ENCODE peak calls at places on chromosomes 6 and 20, in eight cellular contexts. One of them, this sample, is unnamed.

GRCh38 chr6:69392745-69393144 is 404.1 kb downstream of the LMBRD1 start:
- DNase-seq in endodermal cell: no peak
- DNase-seq in spleen: no peak
- DNase-seq in stomach: no peak
- DNase-seq in psoas muscle: no peak
- DNase-seq in lower lobe of right lung: no peak
- DNase-seq in colonic mucosa: no peak
- DNase-seq in H1: no peak
- DNase-seq in this sample: no peak

GRCh38 chr20:24389686-24390085 is 79.7 kb upstream of the SYNDIG1 start:
- DNase-seq in lower lobe of right lung: peak; percentile 42
- DNase-seq in stomach: no peak
- DNase-seq in endodermal cell: no peak
- DNase-seq in psoas muscle: no peak
- DNase-seq in spleen: no peak
- DNase-seq in colonic mucosa: no peak
- DNase-seq in H1: no peak
- DNase-seq in this sample: no peak

GRCh38 chr6:26141378-26141901 is 54.2 kb downstream of the HFE start:
- DNase-seq in psoas muscle: no peak
- DNase-seq in endodermal cell: peak; percentile 65
- DNase-seq in spleen: no peak
- DNase-seq in stomach: no peak
- DNase-seq in H1: no peak
- DNase-seq in colonic mucosa: no peak
- DNase-seq in lower lobe of right lung: no peak
- DNase-seq in this sample: no peak

GRCh38 chr6:19327684-19328083 is 509.5 kb upstream of the ID4 start:
- DNase-seq in stomach: no peak
- DNase-seq in psoas muscle: no peak
- DNase-seq in lower lobe of right lung: no peak
- DNase-seq in spleen: no peak
- DNase-seq in colonic mucosa: no peak
- DNase-seq in H1: no peak
- DNase-seq in endodermal cell: no peak
- DNase-seq in this sample: no peak

GRCh38 chr6:4808396-4808795 is 32.2 kb downstream of the CDYL start:
- DNase-seq in H1: no peak
- DNase-seq in spleen: no peak
- DNase-seq in lower lobe of right lung: no peak
- DNase-seq in stomach: no peak
- DNase-seq in colonic mucosa: no peak
- DNase-seq in endodermal cell: no peak
- DNase-seq in psoas muscle: no peak
- DNase-seq in this sample: no peak

GRCh38 chr6:45123023-45123422 is 205.1 kb upstream of the RUNX2 start:
- DNase-seq in endodermal cell: no peak
- DNase-seq in colonic mucosa: no peak
- DNase-seq in psoas muscle: no peak
- DNase-seq in lower lobe of right lung: no peak
- DNase-seq in H1: no peak
- DNase-seq in spleen: no peak
- DNase-seq in stomach: no peak
- DNase-seq in this sample: no peak

GRCh38 chr6:12748815-12749521 is 32.4 kb downstream of the PHACTR1 start:
- DNase-seq in H1: peak; percentile 57
- DNase-seq in endodermal cell: peak; percentile 88
- DNase-seq in spleen: no peak
- DNase-seq in colonic mucosa: no peak
- DNase-seq in psoas muscle: no peak
- DNase-seq in lower lobe of right lung: no peak
- DNase-seq in stomach: no peak
- DNase-seq in this sample: no peak

GRCh38 chr6:11779308-11780096 is 899 bp upstream of the ADTRP start:
- DNase-seq in lower lobe of right lung: peak; percentile 67
- DNase-seq in H1: no peak
- DNase-seq in spleen: no peak
- DNase-seq in colonic mucosa: peak; percentile 44
- DNase-seq in psoas muscle: no peak
- DNase-seq in endodermal cell: no peak
- DNase-seq in stomach: no peak
- DNase-seq in this sample: no peak

GRCh38 chr20:32203556-32204484 is 3.7 kb downstream of the PLAGL2 start:
- DNase-seq in psoas muscle: no peak
- DNase-seq in colonic mucosa: no peak
- DNase-seq in H1: no peak
- DNase-seq in stomach: peak; percentile 63
- DNase-seq in spleen: no peak
- DNase-seq in endodermal cell: no peak
- DNase-seq in lower lobe of right lung: no peak
- DNase-seq in this sample: no peak

GRCh38 chr6:138981416-138981815 is 6.6 kb downstream of the REPS1 start:
- DNase-seq in psoas muscle: no peak
- DNase-seq in colonic mucosa: no peak
- DNase-seq in lower lobe of right lung: no peak
- DNase-seq in H1: no peak
- DNase-seq in spleen: no peak
- DNase-seq in endodermal cell: no peak
- DNase-seq in stomach: no peak
- DNase-seq in this sample: no peak

GRCh38 chr20:38935285-38935684 is 9.1 kb downstream of the FAM83D start:
- DNase-seq in H1: no peak
- DNase-seq in stomach: no peak
- DNase-seq in colonic mucosa: no peak
- DNase-seq in endodermal cell: no peak
- DNase-seq in spleen: no peak
- DNase-seq in psoas muscle: no peak
- DNase-seq in lower lobe of right lung: no peak
- DNase-seq in this sample: no peak

GRCh38 chr6:169722362-169723199 is 1.7 kb downstream of the PHF10 start:
- DNase-seq in colonic mucosa: peak; percentile 51
- DNase-seq in lower lobe of right lung: peak; percentile 64
- DNase-seq in H1: no peak
- DNase-seq in psoas muscle: peak; percentile 63
- DNase-seq in spleen: peak; percentile 87
- DNase-seq in stomach: peak; percentile 43
- DNase-seq in endodermal cell: peak; percentile 66
- DNase-seq in this sample: peak; percentile 19

GRCh38 chr20:34538671-34539123 is 19.8 kb upstream of the MAP1LC3A start:
- DNase-seq in spleen: peak; percentile 81
- DNase-seq in H1: no peak
- DNase-seq in psoas muscle: peak; percentile 76
- DNase-seq in colonic mucosa: peak; percentile 61
- DNase-seq in endodermal cell: peak; percentile 86
- DNase-seq in lower lobe of right lung: peak; percentile 69
- DNase-seq in stomach: peak; percentile 60
- DNase-seq in this sample: no peak

GRCh38 chr6:41694815-41695536 is 40.4 kb downstream of the TFEB start:
- DNase-seq in stomach: no peak
- DNase-seq in colonic mucosa: no peak
- DNase-seq in psoas muscle: no peak
- DNase-seq in lower lobe of right lung: no peak
- DNase-seq in spleen: no peak
- DNase-seq in H1: no peak
- DNase-seq in endodermal cell: no peak
- DNase-seq in this sample: no peak

GRCh38 chr20:22623211-22623610 is 38.8 kb upstream of the FOXA2 start:
- DNase-seq in stomach: peak; percentile 54
- DNase-seq in colonic mucosa: no peak
- DNase-seq in H1: no peak
- DNase-seq in endodermal cell: peak; percentile 69
- DNase-seq in lower lobe of right lung: no peak
- DNase-seq in spleen: no peak
- DNase-seq in psoas muscle: no peak
- DNase-seq in this sample: no peak

GRCh38 chr6:134802426-134803058 is 147.4 kb downstream of the ALDH8A1 start:
- DNase-seq in endodermal cell: no peak
- DNase-seq in stomach: no peak
- DNase-seq in spleen: no peak
- DNase-seq in psoas muscle: no peak
- DNase-seq in colonic mucosa: no peak
- DNase-seq in lower lobe of right lung: no peak
- DNase-seq in H1: no peak
- DNase-seq in this sample: no peak

GRCh38 chr20:16580127-16580526 is 6.9 kb upstream of the KIF16B start:
- DNase-seq in lower lobe of right lung: no peak
- DNase-seq in spleen: no peak
- DNase-seq in endodermal cell: no peak
- DNase-seq in psoas muscle: peak; percentile 58
- DNase-seq in H1: no peak
- DNase-seq in colonic mucosa: peak; percentile 40
- DNase-seq in stomach: no peak
- DNase-seq in this sample: no peak

GRCh38 chr6:106223300-106223930 is 102.1 kb downstream of the ATG5 start:
- DNase-seq in endodermal cell: peak; percentile 71
- DNase-seq in stomach: peak; percentile 71
- DNase-seq in psoas muscle: no peak
- DNase-seq in spleen: no peak
- DNase-seq in colonic mucosa: peak; percentile 79
- DNase-seq in lower lobe of right lung: no peak
- DNase-seq in H1: no peak
- DNase-seq in this sample: peak; percentile 39

GRCh38 chr6:122007366-122007765 is 392.1 kb upstream of the HSF2 start:
- DNase-seq in lower lobe of right lung: no peak
- DNase-seq in psoas muscle: no peak
- DNase-seq in spleen: no peak
- DNase-seq in stomach: no peak
- DNase-seq in colonic mucosa: no peak
- DNase-seq in endodermal cell: peak; percentile 70
- DNase-seq in H1: no peak
- DNase-seq in this sample: no peak

GRCh38 chr6:37495199-37495913 is 4.3 kb downstream of the CCDC167 start:
- DNase-seq in colonic mucosa: no peak
- DNase-seq in lower lobe of right lung: no peak
- DNase-seq in endodermal cell: no peak
- DNase-seq in psoas muscle: no peak
- DNase-seq in stomach: no peak
- DNase-seq in spleen: no peak
- DNase-seq in H1: no peak
- DNase-seq in this sample: no peak

GRCh38 chr6:155635416-155635815 is 179.8 kb upstream of the NOX3 start:
- DNase-seq in stomach: no peak
- DNase-seq in colonic mucosa: no peak
- DNase-seq in spleen: no peak
- DNase-seq in endodermal cell: no peak
- DNase-seq in psoas muscle: no peak
- DNase-seq in H1: no peak
- DNase-seq in lower lobe of right lung: no peak
- DNase-seq in this sample: no peak

GRCh38 chr20:1761116-1761515 is 103.5 kb upstream of the SIRPG start:
- DNase-seq in psoas muscle: no peak
- DNase-seq in lower lobe of right lung: no peak
- DNase-seq in spleen: no peak
- DNase-seq in H1: no peak
- DNase-seq in stomach: no peak
- DNase-seq in colonic mucosa: no peak
- DNase-seq in endodermal cell: no peak
- DNase-seq in this sample: no peak

GRCh38 chr6:93416575-93417420 is 2.6 kb downstream of the EPHA7 start:
- DNase-seq in psoas muscle: peak; percentile 48
- DNase-seq in lower lobe of right lung: peak; percentile 44
- DNase-seq in endodermal cell: peak; percentile 83
- DNase-seq in spleen: peak; percentile 78
- DNase-seq in H1: no peak
- DNase-seq in colonic mucosa: peak; percentile 23
- DNase-seq in stomach: no peak
- DNase-seq in this sample: no peak

GRCh38 chr6:155103816-155104366 is 108.8 kb downstream of the TIAM2 start:
- DNase-seq in stomach: no peak
- DNase-seq in endodermal cell: peak; percentile 47
- DNase-seq in psoas muscle: no peak
- DNase-seq in lower lobe of right lung: no peak
- DNase-seq in spleen: no peak
- DNase-seq in colonic mucosa: no peak
- DNase-seq in H1: no peak
- DNase-seq in this sample: no peak

GRCh38 chr20:43186312-43186711 is 3.4 kb downstream of the PTPRT start:
- DNase-seq in endodermal cell: no peak
- DNase-seq in stomach: no peak
- DNase-seq in H1: no peak
- DNase-seq in lower lobe of right lung: no peak
- DNase-seq in psoas muscle: no peak
- DNase-seq in colonic mucosa: no peak
- DNase-seq in spleen: no peak
- DNase-seq in this sample: no peak

GRCh38 chr6:150417899-150418824 is 49.4 kb downstream of the IYD start:
- DNase-seq in colonic mucosa: peak; percentile 50
- DNase-seq in stomach: no peak
- DNase-seq in endodermal cell: no peak
- DNase-seq in H1: no peak
- DNase-seq in psoas muscle: no peak
- DNase-seq in spleen: no peak
- DNase-seq in lower lobe of right lung: no peak
- DNase-seq in this sample: no peak

GRCh38 chr6:125759959-125760457 is 10.6 kb downstream of the HEY2 start:
- DNase-seq in psoas muscle: no peak
- DNase-seq in colonic mucosa: no peak
- DNase-seq in lower lobe of right lung: no peak
- DNase-seq in endodermal cell: no peak
- DNase-seq in spleen: no peak
- DNase-seq in stomach: no peak
- DNase-seq in H1: no peak
- DNase-seq in this sample: no peak
- H3K27ac ChIP-seq in psoas muscle: no peak overlapping the region
- H3K27ac ChIP-seq in colonic mucosa: no peak overlapping the region
- H3K27ac ChIP-seq in lower lobe of right lung: no peak overlapping the region
- H3K27ac ChIP-seq in endodermal cell: no peak overlapping the region
- H3K27ac ChIP-seq in spleen: no peak overlapping the region
- H3K27ac ChIP-seq in stomach: no peak overlapping the region
- H3K27ac ChIP-seq in H1: no peak overlapping the region
- H3K27ac ChIP-seq in this sample: no peak overlapping the region

GRCh38 chr6:370555-370954 is 21.0 kb upstream of the IRF4 start:
- DNase-seq in endodermal cell: no peak
- DNase-seq in colonic mucosa: no peak
- DNase-seq in H1: no peak
- DNase-seq in stomach: no peak
- DNase-seq in lower lobe of right lung: no peak
- DNase-seq in spleen: peak; percentile 69
- DNase-seq in psoas muscle: no peak
- DNase-seq in this sample: no peak
- TF ChIP-seq CTCF in endodermal cell: no peak
- TF ChIP-seq CTCF in colonic mucosa: no peak
- TF ChIP-seq CTCF in H1: no peak
- TF ChIP-seq CTCF in stomach: no peak
- TF ChIP-seq CTCF in lower lobe of right lung: no peak
- TF ChIP-seq CTCF in spleen: no peak
- TF ChIP-seq CTCF in psoas muscle: no peak
- TF ChIP-seq CTCF in this sample: no peak

GRCh38 chr20:37397076-37397953 is 51.4 kb downstream of the SRC start:
- DNase-seq in spleen: no peak
- DNase-seq in lower lobe of right lung: no peak
- DNase-seq in stomach: no peak
- DNase-seq in H1: peak; percentile 33
- DNase-seq in colonic mucosa: no peak
- DNase-seq in endodermal cell: no peak
- DNase-seq in psoas muscle: no peak
- DNase-seq in this sample: no peak
- H3K4me3 ChIP-seq in spleen: no peak overlapping the region
- H3K4me3 ChIP-seq in lower lobe of right lung: no peak overlapping the region
- H3K4me3 ChIP-seq in stomach: no peak overlapping the region
- H3K4me3 ChIP-seq in H1: no peak overlapping the region
- H3K4me3 ChIP-seq in colonic mucosa: no peak overlapping the region
- H3K4me3 ChIP-seq in endodermal cell: no peak overlapping the region
- H3K4me3 ChIP-seq in psoas muscle: no peak overlapping the region
- H3K4me3 ChIP-seq in this sample: no peak overlapping the region

GRCh38 chr20:35738410-35739179 is 3.5 kb downstream of the RBM39 start:
- DNase-seq in lower lobe of right lung: no peak
- DNase-seq in H1: no peak
- DNase-seq in colonic mucosa: no peak
- DNase-seq in stomach: no peak
- DNase-seq in spleen: no peak
- DNase-seq in psoas muscle: no peak
- DNase-seq in endodermal cell: no peak
- DNase-seq in this sample: no peak
- H3K27ac ChIP-seq in lower lobe of right lung: no peak overlapping the region
- H3K27ac ChIP-seq in H1: no peak overlapping the region
- H3K27ac ChIP-seq in colonic mucosa: no peak overlapping the region
- H3K27ac ChIP-seq in stomach: peak overlapping the region; percentile 99
- H3K27ac ChIP-seq in spleen: no peak overlapping the region
- H3K27ac ChIP-seq in psoas muscle: peak overlapping the region; percentile 95
- H3K27ac ChIP-seq in endodermal cell: no peak overlapping the region
- H3K27ac ChIP-seq in this sample: peak overlapping the region; percentile 97

This sample was measured in tibial nerve.